ENCODE peak calls at places on chromosomes 16 and 17, in eight cellular contexts. One of them, this sample, is unnamed.

GRCh38 chr16:67961551-67961957 is 6.9 kb downstream of the SLC12A4 start:
- DNase-seq in neural progenitor cell: no peak
- DNase-seq in fibroblast of pulmonary artery: no peak
- DNase-seq in effector CD8-positive, alpha-beta T cell: no peak
- DNase-seq in lung microvascular endothelial cell: no peak
- DNase-seq in testis: no peak
- DNase-seq in stimulated activated CD8-positive, alpha-beta memory T cell treated with anti-CD3 and anti-CD28 coated beads, Interleukin-2, amount 100 ng/mL, for 1 hour: no peak
- DNase-seq in upper lobe of left lung: peak
- DNase-seq in this sample: no peak

GRCh38 chr16:1152651-1153259 is at the start of gene CACNA1H:
- DNase-seq in fibroblast of pulmonary artery: no peak
- DNase-seq in upper lobe of left lung: no peak
- DNase-seq in effector CD8-positive, alpha-beta T cell: peak
- DNase-seq in lung microvascular endothelial cell: peak
- DNase-seq in neural progenitor cell: peak
- DNase-seq in testis: peak
- DNase-seq in stimulated activated CD8-positive, alpha-beta memory T cell treated with anti-CD3 and anti-CD28 coated beads, Interleukin-2, amount 100 ng/mL, for 1 hour: peak
- DNase-seq in this sample: peak

GRCh38 chr16:17278988-17279387 is 191.8 kb downstream of the XYLT1 start:
- DNase-seq in fibroblast of pulmonary artery: no peak
- DNase-seq in effector CD8-positive, alpha-beta T cell: no peak
- DNase-seq in lung microvascular endothelial cell: no peak
- DNase-seq in neural progenitor cell: no peak
- DNase-seq in stimulated activated CD8-positive, alpha-beta memory T cell treated with anti-CD3 and anti-CD28 coated beads, Interleukin-2, amount 100 ng/mL, for 1 hour: no peak
- DNase-seq in upper lobe of left lung: no peak
- DNase-seq in testis: no peak
- DNase-seq in this sample: no peak

GRCh38 chr17:34220045-34220775 is 34.9 kb upstream of the CCL2 start:
- DNase-seq in stimulated activated CD8-positive, alpha-beta memory T cell treated with anti-CD3 and anti-CD28 coated beads, Interleukin-2, amount 100 ng/mL, for 1 hour: no peak
- DNase-seq in lung microvascular endothelial cell: no peak
- DNase-seq in upper lobe of left lung: no peak
- DNase-seq in effector CD8-positive, alpha-beta T cell: no peak
- DNase-seq in testis: no peak
- DNase-seq in neural progenitor cell: no peak
- DNase-seq in fibroblast of pulmonary artery: no peak
- DNase-seq in this sample: no peak

GRCh38 chr17:65634533-65634932 is 73.1 kb upstream of the AXIN2 start:
- DNase-seq in stimulated activated CD8-positive, alpha-beta memory T cell treated with anti-CD3 and anti-CD28 coated beads, Interleukin-2, amount 100 ng/mL, for 1 hour: no peak
- DNase-seq in upper lobe of left lung: no peak
- DNase-seq in neural progenitor cell: no peak
- DNase-seq in testis: no peak
- DNase-seq in effector CD8-positive, alpha-beta T cell: no peak
- DNase-seq in fibroblast of pulmonary artery: no peak
- DNase-seq in lung microvascular endothelial cell: no peak
- DNase-seq in this sample: no peak

GRCh38 chr16:2719328-2720062 is 529 bp downstream of the PRSS27 start:
- DNase-seq in testis: no peak
- DNase-seq in fibroblast of pulmonary artery: no peak
- DNase-seq in lung microvascular endothelial cell: no peak
- DNase-seq in neural progenitor cell: no peak
- DNase-seq in effector CD8-positive, alpha-beta T cell: no peak
- DNase-seq in upper lobe of left lung: peak
- DNase-seq in stimulated activated CD8-positive, alpha-beta memory T cell treated with anti-CD3 and anti-CD28 coated beads, Interleukin-2, amount 100 ng/mL, for 1 hour: no peak
- DNase-seq in this sample: no peak

GRCh38 chr17:50661795-50662391 is 27.2 kb downstream of the ABCC3 start:
- DNase-seq in effector CD8-positive, alpha-beta T cell: no peak
- DNase-seq in neural progenitor cell: no peak
- DNase-seq in testis: peak
- DNase-seq in lung microvascular endothelial cell: peak
- DNase-seq in upper lobe of left lung: peak
- DNase-seq in stimulated activated CD8-positive, alpha-beta memory T cell treated with anti-CD3 and anti-CD28 coated beads, Interleukin-2, amount 100 ng/mL, for 1 hour: no peak
- DNase-seq in fibroblast of pulmonary artery: peak
- DNase-seq in this sample: no peak

GRCh38 chr17:77375526-77375916 is 234.8 kb downstream of the SEC14L1 start:
- DNase-seq in neural progenitor cell: no peak
- DNase-seq in stimulated activated CD8-positive, alpha-beta memory T cell treated with anti-CD3 and anti-CD28 coated beads, Interleukin-2, amount 100 ng/mL, for 1 hour: no peak
- DNase-seq in testis: no peak
- DNase-seq in lung microvascular endothelial cell: no peak
- DNase-seq in fibroblast of pulmonary artery: no peak
- DNase-seq in upper lobe of left lung: no peak
- DNase-seq in effector CD8-positive, alpha-beta T cell: no peak
- DNase-seq in this sample: no peak

GRCh38 chr16:1791256-1791942 is 2.1 kb downstream of the IGFALS start:
- DNase-seq in testis: no peak
- DNase-seq in fibroblast of pulmonary artery: no peak
- DNase-seq in upper lobe of left lung: no peak
- DNase-seq in neural progenitor cell: no peak
- DNase-seq in lung microvascular endothelial cell: no peak
- DNase-seq in stimulated activated CD8-positive, alpha-beta memory T cell treated with anti-CD3 and anti-CD28 coated beads, Interleukin-2, amount 100 ng/mL, for 1 hour: no peak
- DNase-seq in effector CD8-positive, alpha-beta T cell: no peak
- DNase-seq in this sample: no peak

GRCh38 chr17:27912989-27913388 is 19.8 kb upstream of the LYRM9 start:
- DNase-seq in lung microvascular endothelial cell: no peak
- DNase-seq in stimulated activated CD8-positive, alpha-beta memory T cell treated with anti-CD3 and anti-CD28 coated beads, Interleukin-2, amount 100 ng/mL, for 1 hour: no peak
- DNase-seq in fibroblast of pulmonary artery: no peak
- DNase-seq in neural progenitor cell: no peak
- DNase-seq in testis: no peak
- DNase-seq in effector CD8-positive, alpha-beta T cell: no peak
- DNase-seq in upper lobe of left lung: no peak
- DNase-seq in this sample: no peak

GRCh38 chr16:81491522-81492188 is 47.0 kb downstream of the CMIP start:
- DNase-seq in fibroblast of pulmonary artery: peak
- DNase-seq in testis: no peak
- DNase-seq in upper lobe of left lung: no peak
- DNase-seq in lung microvascular endothelial cell: peak
- DNase-seq in effector CD8-positive, alpha-beta T cell: no peak
- DNase-seq in neural progenitor cell: no peak
- DNase-seq in stimulated activated CD8-positive, alpha-beta memory T cell treated with anti-CD3 and anti-CD28 coated beads, Interleukin-2, amount 100 ng/mL, for 1 hour: no peak
- DNase-seq in this sample: no peak

GRCh38 chr16:72739577-72739976 is 308.4 kb downstream of the ZFHX3 start:
- DNase-seq in effector CD8-positive, alpha-beta T cell: no peak
- DNase-seq in upper lobe of left lung: no peak
- DNase-seq in fibroblast of pulmonary artery: peak
- DNase-seq in lung microvascular endothelial cell: no peak
- DNase-seq in testis: no peak
- DNase-seq in neural progenitor cell: no peak
- DNase-seq in stimulated activated CD8-positive, alpha-beta memory T cell treated with anti-CD3 and anti-CD28 coated beads, Interleukin-2, amount 100 ng/mL, for 1 hour: no peak
- DNase-seq in this sample: no peak

GRCh38 chr16:50088302-50088701 is 22.5 kb downstream of the HEATR3 start:
- DNase-seq in upper lobe of left lung: no peak
- DNase-seq in lung microvascular endothelial cell: no peak
- DNase-seq in neural progenitor cell: no peak
- DNase-seq in testis: no peak
- DNase-seq in fibroblast of pulmonary artery: no peak
- DNase-seq in effector CD8-positive, alpha-beta T cell: no peak
- DNase-seq in stimulated activated CD8-positive, alpha-beta memory T cell treated with anti-CD3 and anti-CD28 coated beads, Interleukin-2, amount 100 ng/mL, for 1 hour: no peak
- DNase-seq in this sample: no peak

GRCh38 chr17:15981646-15982580 is 17.6 kb downstream of the ZSWIM7 start:
- DNase-seq in effector CD8-positive, alpha-beta T cell: no peak
- DNase-seq in neural progenitor cell: no peak
- DNase-seq in upper lobe of left lung: no peak
- DNase-seq in stimulated activated CD8-positive, alpha-beta memory T cell treated with anti-CD3 and anti-CD28 coated beads, Interleukin-2, amount 100 ng/mL, for 1 hour: no peak
- DNase-seq in lung microvascular endothelial cell: no peak
- DNase-seq in fibroblast of pulmonary artery: peak
- DNase-seq in testis: no peak
- DNase-seq in this sample: no peak

GRCh38 chr17:13311301-13311700 is 290.4 kb downstream of the HS3ST3A1 start:
- DNase-seq in effector CD8-positive, alpha-beta T cell: no peak
- DNase-seq in upper lobe of left lung: no peak
- DNase-seq in fibroblast of pulmonary artery: peak
- DNase-seq in lung microvascular endothelial cell: no peak
- DNase-seq in neural progenitor cell: no peak
- DNase-seq in stimulated activated CD8-positive, alpha-beta memory T cell treated with anti-CD3 and anti-CD28 coated beads, Interleukin-2, amount 100 ng/mL, for 1 hour: no peak
- DNase-seq in testis: no peak
- DNase-seq in this sample: no peak

This sample was measured in effector memory CD4-positive, alpha-beta T cell.